ENCODE peak calls at places on chromosomes 11 and 22, in nine cellular contexts. A, G, C, O, R, F, S, W and U are unnamed samples. For H3K27me3 and H3K4me1, the result is how much of the 10 kb centered on the place peaks cover.

GRCh38 chr11:31834237-31834636 is 23.1 kb upstream of the PAX6 start:
- DNase-seq in A (no peak), G (no peak), C (no peak), O (no peak), R (no peak), F (no peak), S (no peak), W (no peak), U (no peak)

GRCh38 chr11:73317373-73317772 is 9.3 kb downstream of the ARHGEF17 start:
- DNase-seq in A (peak), G (no peak), C (no peak), O (no peak), R (peak), F (no peak), S (no peak), W (peak), U (peak)

GRCh38 chr22:30245181-30245984 is 1.2 kb downstream of the LIF start:
- DNase-seq in A (peak), G (peak), C (no peak), O (no peak), R (no peak), F (no peak), S (no peak), W (no peak), U (no peak)

GRCh38 chr11:122782222-122782621 is 56.1 kb upstream of the CRTAM start:
- DNase-seq in A (no peak), G (no peak), C (no peak), O (no peak), R (no peak), F (no peak), S (no peak), W (no peak), U (no peak)

GRCh38 chr22:30918761-30919160 is 49.8 kb downstream of the MORC2 start:
- DNase-seq in A (no peak), G (no peak), C (no peak), O (no peak), R (no peak), F (no peak), S (no peak), W (no peak), U (no peak)

GRCh38 chr11:13277719-13278619 is at the start of gene BMAL1:
- DNase-seq in A (peak), G (peak), C (peak), O (no peak), R (peak), F (no peak), S (no peak), W (peak), U (peak)

GRCh38 chr22:28029201-28029948 is 110.3 kb upstream of the PITPNB start:
- DNase-seq in A (peak), G (peak), C (no peak), O (peak), R (peak), F (peak), S (no peak), W (no peak), U (peak)

GRCh38 chr11:57444362-57445074 is 15.8 kb upstream of the RTN4RL2 start:
- DNase-seq in A (peak), G (no peak), C (no peak), O (peak), R (no peak), F (no peak), S (peak), W (no peak), U (no peak)

GRCh38 chr11:1814691-1815090 is 20.1 kb upstream of the SYT8 start:
- DNase-seq in A (no peak), G (no peak), C (no peak), O (no peak), R (no peak), F (no peak), S (no peak), W (no peak), U (no peak)

GRCh38 chr11:13278620-13279486 is 1.3 kb downstream of the BMAL1 start:
- DNase-seq in A (no peak), G (no peak), C (no peak), O (no peak), R (no peak), F (peak), S (no peak), W (no peak), U (no peak)

GRCh38 chr11:120181446-120181992 is 29.3 kb upstream of the OAF start:
- DNase-seq in A (peak), G (no peak), C (no peak), O (no peak), R (no peak), F (peak), S (no peak), W (no peak), U (peak)

GRCh38 chr11:123173040-123173855 is 21.8 kb downstream of the CLMP start:
- DNase-seq in A (no peak), G (peak), C (no peak), O (peak), R (no peak), F (no peak), S (no peak), W (no peak), U (no peak)

GRCh38 chr11:34904421-34904950 is 11.7 kb downstream of the APIP start:
- DNase-seq in A (no peak), G (no peak), C (no peak), O (no peak), R (no peak), F (no peak), S (no peak), W (no peak), U (no peak)

GRCh38 chr11:108973402-108974119 is 308.7 kb downstream of the DDX10 start:
- DNase-seq in A (no peak), G (peak), C (no peak), O (peak), R (no peak), F (no peak), S (peak), W (no peak), U (no peak)

GRCh38 chr22:49351761-49352221 is 475.9 kb downstream of the BRD1 start:
- DNase-seq in A (no peak), G (no peak), C (no peak), O (no peak), R (no peak), F (no peak), S (no peak), W (no peak), U (no peak)

GRCh38 chr11:82846037-82846383 is 54.2 kb downstream of the PRCP start:
- DNase-seq in A (no peak), G (no peak), C (no peak), O (no peak), R (no peak), F (no peak), S (no peak), W (no peak), U (no peak)

GRCh38 chr11:70090989-70091388 is 12.9 kb downstream of the ANO1 start:
- DNase-seq in A (no peak), G (no peak), C (no peak), O (no peak), R (peak), F (no peak), S (no peak), W (no peak), U (no peak)

GRCh38 chr11:30196400-30197206 is 34.2 kb upstream of the FSHB start:
- DNase-seq in A (peak), G (peak), C (peak), O (peak), R (peak), F (peak), S (peak), W (peak), U (peak)

GRCh38 chr11:75938543-75938942 is 123.5 kb downstream of the UVRAG start:
- DNase-seq in A (no peak), G (peak), C (no peak), O (peak), R (no peak), F (no peak), S (no peak), W (no peak), U (no peak)

GRCh38 chr11:44684886-44685285 is 41.9 kb upstream of the TSPAN18 start:
- DNase-seq in A (no peak), G (no peak), C (no peak), O (no peak), R (no peak), F (no peak), S (no peak), W (no peak), U (no peak)

GRCh38 chr11:17185938-17186337 is 21.8 kb downstream of the PIK3C2A start:
- DNase-seq in A (no peak), G (no peak), C (no peak), O (no peak), R (no peak), F (no peak), S (no peak), W (no peak), U (no peak)

GRCh38 chr11:104462346-104462745 is 298.4 kb upstream of the PDGFD start:
- DNase-seq in A (no peak), G (peak), C (no peak), O (peak), R (no peak), F (no peak), S (no peak), W (peak), U (no peak)

GRCh38 chr22:40394607-40395006 is 24.2 kb downstream of the SGSM3 start:
- DNase-seq in A (no peak), G (no peak), C (no peak), O (no peak), R (no peak), F (no peak), S (no peak), W (no peak), U (no peak)

GRCh38 chr11:94678236-94678635 is 89.9 kb upstream of the AMOTL1 start:
- DNase-seq in A (no peak), G (no peak), C (no peak), O (peak), R (peak), F (no peak), S (no peak), W (no peak), U (no peak)

GRCh38 chr11:58921778-58922390 is 17.4 kb upstream of the GLYATL1 start:
- DNase-seq in A (no peak), G (no peak), C (no peak), O (no peak), R (no peak), F (no peak), S (no peak), W (no peak), U (no peak)

GRCh38 chr11:96151501-96151900 is 191.5 kb downstream of the MAML2 start:
- DNase-seq in A (no peak), G (no peak), C (no peak), O (no peak), R (no peak), F (no peak), S (no peak), W (no peak), U (no peak)

DNA sequence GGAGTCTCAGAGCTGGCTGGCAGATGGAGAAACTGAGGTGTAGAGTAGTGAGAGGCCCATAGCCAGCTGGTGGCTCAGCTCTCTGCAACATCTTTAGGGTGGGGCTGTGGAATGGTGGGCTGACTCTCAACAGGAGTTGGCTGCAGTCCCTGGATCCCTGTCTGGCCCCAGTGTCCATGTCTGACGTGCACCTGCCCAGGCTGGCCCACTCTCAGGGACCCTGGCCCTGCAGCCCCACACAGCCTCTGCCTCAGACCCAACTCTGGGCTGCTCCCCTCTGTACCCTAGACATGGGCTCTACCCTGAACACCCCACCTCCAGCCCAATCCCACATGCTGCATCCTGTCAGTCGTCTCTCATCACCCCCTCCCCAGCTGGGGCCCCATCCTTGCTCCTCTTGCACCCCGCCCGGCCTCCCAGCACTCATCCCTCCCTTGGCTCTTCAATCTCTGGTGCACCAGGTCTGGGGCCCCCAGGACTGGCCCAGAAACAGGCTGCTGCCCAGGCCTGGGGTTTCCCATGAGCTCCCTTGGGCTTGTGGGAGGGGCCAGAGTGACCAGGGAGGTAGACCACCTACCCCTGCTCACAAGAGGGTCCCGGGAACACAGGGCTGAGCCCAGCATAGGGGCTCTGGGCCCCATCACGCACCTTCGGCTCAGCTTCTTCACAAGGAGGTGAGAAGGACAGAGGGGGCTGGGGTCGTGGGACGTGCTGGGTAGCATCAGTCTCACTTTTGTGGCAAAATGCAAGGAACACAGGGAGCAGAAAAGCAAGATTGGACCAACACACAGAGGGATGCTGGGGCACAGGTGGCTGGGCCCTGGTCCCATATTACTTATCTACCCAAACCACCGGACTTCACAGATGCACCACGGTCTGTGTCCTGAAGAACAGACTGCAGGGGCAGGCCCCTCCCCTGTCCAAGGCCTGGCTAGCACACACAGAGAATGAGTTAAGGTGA is 31.5 kb downstream of the ARVCF start:
- DNase-seq in A (no peak), G (no peak), C (peak), O (no peak), R (no peak), F (no peak), S (no peak), W (no peak), U (peak)
- H3K4me3 ChIP-seq in A (no peak), G (no peak), C (no peak), O (no peak), R (no peak), F (no peak), S (no peak), W (no peak), U (no peak)

GRCh38 chr22:24737582-24737981 is 36.9 kb downstream of the PIWIL3 start:
- DNase-seq in A (no peak), G (no peak), C (no peak), O (no peak), R (no peak), F (no peak), S (no peak), W (no peak), U (no peak)

GRCh38 chr22:24736526-24737050 is 37.9 kb downstream of the PIWIL3 start:
- DNase-seq in A (no peak), G (no peak), C (no peak), O (no peak), R (no peak), F (no peak), S (no peak), W (no peak), U (peak)

GRCh38 chr22:24744638-24745037 is 29.9 kb downstream of the PIWIL3 start:
- DNase-seq in A (no peak), G (no peak), C (no peak), O (no peak), R (no peak), F (no peak), S (no peak), W (no peak), U (no peak)

GRCh38 chr22:24741769-24742168 is 32.8 kb downstream of the PIWIL3 start:
- DNase-seq in A (no peak), G (no peak), C (no peak), O (no peak), R (no peak), F (no peak), S (no peak), W (no peak), U (no peak)

GRCh38 chr22:24741357-24741756 is 33.2 kb downstream of the PIWIL3 start:
- DNase-seq in A (no peak), G (no peak), C (no peak), O (no peak), R (no peak), F (no peak), S (no peak), W (no peak), U (no peak)
- H3K27me3 ChIP-seq in A (under half), G (under half), C (under half), O (under half), R (under half), F (under half), S (under half), W (under half), U (under half)

GRCh38 chr11:60918251-60918940 is 4.4 kb downstream of the TMEM109 start:
- DNase-seq in A (no peak), G (no peak), C (no peak), O (no peak), R (no peak), F (no peak), S (no peak), W (no peak), U (no peak)
- H3K4me1 ChIP-seq in A (under half), G (under half), C (under half), O (under half), R (under half), F (under half), S (under half), W (under half), U (under half)

DNA sequence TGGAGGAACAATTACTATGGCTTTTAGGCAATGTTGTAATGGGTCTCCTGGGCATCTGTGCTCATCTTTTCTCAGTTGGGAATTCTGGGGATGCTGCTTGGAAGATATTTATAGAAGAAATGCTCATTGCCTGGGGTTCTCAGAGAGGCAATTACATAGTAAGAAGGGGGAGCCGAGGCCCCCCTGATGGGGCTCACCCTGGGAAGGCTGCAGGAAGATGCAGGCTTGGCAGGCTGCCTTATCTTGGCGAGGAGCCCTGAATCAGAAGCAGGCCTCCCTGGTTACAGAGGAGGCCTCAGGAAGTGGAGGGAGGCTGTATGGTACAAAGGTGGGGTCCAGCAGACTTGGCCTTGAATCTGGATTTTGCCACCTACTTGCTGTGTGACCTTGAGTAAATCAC is 60.6 kb upstream of the CRYBB3 start:
- DNase-seq in A (peak), G (no peak), C (no peak), O (no peak), R (peak), F (no peak), S (no peak), W (no peak), U (no peak)
- H3K4me3 ChIP-seq in A (no peak), G (no peak), C (no peak), O (no peak), R (no peak), F (no peak), S (no peak), W (no peak), U (no peak)

GRCh38 chr11:65580756-65581155 is 4.9 kb downstream of the EHBP1L1 start:
- DNase-seq in A (no peak), G (no peak), C (no peak), O (no peak), R (no peak), F (no peak), S (no peak), W (no peak), U (no peak)
- H3K27me3 ChIP-seq in A (under half), G (under half), C (under half), O (under half), R (under half), F (under half), S (under half), W (under half), U (under half)

GRCh38 chr22:32378703-32379272 is 21.1 kb downstream of the RFPL3 start:
- DNase-seq in A (peak), G (peak), C (no peak), O (peak), R (no peak), F (no peak), S (no peak), W (no peak), U (no peak)
- H3K4me1 ChIP-seq in A (under half), G (under half), C (under half), O (under half), R (under half), F (under half), S (under half), W (under half), U (under half)